ENCODE peak calls at places on chromosomes 6 and 20, in nine cellular contexts. W is GM23338, B is NB4, C is fibroblast of lung, H is AG04450, L is WTC11, M is AG10803, Q is A549, N is neural crest cell. T is an unnamed sample.

GRCh38 chr6:53986165-53986720 is 125.0 kb upstream of the MLIP start:
- DNase-seq in M (peak), B (peak), N (peak), W (peak), H (peak), Q (peak), L (peak), C (peak), T (peak)

GRCh38 chr6:72425003-72425681 is 196.7 kb upstream of the KCNQ5 start:
- DNase-seq in C (peak), B (no peak), L (no peak), H (peak), M (peak), Q (no peak), N (no peak), W (no peak), T (no peak)

GRCh38 chr20:50540620-50541605 is 30.7 kb downstream of the PTPN1 start:
- DNase-seq in H (peak), W (peak), N (no peak), Q (peak), L (no peak), C (peak), M (peak), B (no peak), T (no peak)

GRCh38 chr6:12163149-12163548 is 127.0 kb upstream of the EDN1 start:
- DNase-seq in W (no peak), C (no peak), M (no peak), L (no peak), Q (no peak), H (no peak), N (no peak), B (peak), T (no peak)

GRCh38 chr6:3518356-3518841 is 61.5 kb upstream of the SLC22A23 start:
- DNase-seq in L (no peak), W (no peak), B (no peak), C (peak), Q (peak), M (peak), N (no peak), H (peak), T (peak)

GRCh38 chr6:44010411-44011349 is 116.6 kb downstream of the MRPL14 start:
- DNase-seq in L (no peak), W (no peak), H (peak), N (no peak), C (peak), B (peak), M (peak), Q (no peak), T (no peak)

GRCh38 chr6:85468326-85468725 is 18.4 kb downstream of the NT5E start:
- DNase-seq in M (peak), Q (no peak), N (no peak), B (no peak), L (no peak), C (no peak), W (no peak), H (no peak), T (no peak)

GRCh38 chr6:161838306-161839035 is 564.6 kb upstream of the AGPAT4 start:
- DNase-seq in N (no peak), B (no peak), H (no peak), C (no peak), W (peak), L (peak), M (no peak), Q (no peak), T (no peak)

GRCh38 chr6:78808356-78808891 is 58.9 kb upstream of the IRAK1BP1 start:
- DNase-seq in N (no peak), Q (no peak), B (no peak), W (no peak), M (no peak), H (no peak), L (no peak), C (no peak), T (no peak)

GRCh38 chr6:9404351-9405146 is 969.2 kb upstream of the SLC35B3 start:
- DNase-seq in Q (no peak), C (peak), N (no peak), B (no peak), W (no peak), L (no peak), M (peak), H (no peak), T (no peak)

GRCh38 chr6:107075951-107076381 is 39.3 kb downstream of the BEND3 start:
- DNase-seq in W (no peak), Q (peak), N (no peak), L (no peak), C (peak), H (no peak), M (peak), B (peak), T (no peak)

GRCh38 chr6:164337925-164338381 is 923.4 kb downstream of the QKI start:
- DNase-seq in Q (no peak), B (no peak), L (no peak), W (no peak), M (no peak), H (no peak), C (no peak), N (no peak), T (no peak)

GRCh38 chr6:114009192-114009591 is 38.2 kb upstream of the HDAC2 start:
- DNase-seq in W (peak), N (no peak), L (no peak), C (no peak), Q (no peak), H (no peak), M (no peak), B (no peak), T (no peak)

GRCh38 chr6:166942393-166943168 is 13.8 kb downstream of the RNASET2 start:
- DNase-seq in L (no peak), B (peak), M (no peak), Q (no peak), H (no peak), C (peak), W (no peak), N (no peak), T (no peak)

GRCh38 chr20:47118641-47119040 is 224.0 kb downstream of the EYA2 start:
- DNase-seq in H (no peak), Q (no peak), N (no peak), M (no peak), W (no peak), C (no peak), B (no peak), L (no peak), T (no peak)

GRCh38 chr6:31359556-31359955 is 2.6 kb upstream of the HLA-B start:
- DNase-seq in L (no peak), N (no peak), W (no peak), M (no peak), B (no peak), Q (no peak), C (no peak), H (no peak), T (no peak)

GRCh38 chr6:122984393-122984792 is 11.6 kb upstream of the CLVS2 start:
- DNase-seq in W (no peak), M (no peak), C (no peak), H (no peak), L (no peak), Q (no peak), B (peak), N (no peak), T (no peak)

GRCh38 chr6:157323924-157324276 is 581 bp upstream of the TMEM242 start:
- DNase-seq in C (peak), B (peak), N (peak), M (peak), Q (peak), L (peak), W (peak), H (peak), T (peak)
- TF ChIP-seq CTCF in C (no peak), B (peak), N (no peak), M (peak), Q (no peak), L (no peak), W (no peak), H (no peak), T (no peak)

GRCh38 chr6:147463651-147464050 is 44.8 kb upstream of the SAMD5 start:
- DNase-seq in H (no peak), N (no peak), B (no peak), C (no peak), M (no peak), L (no peak), Q (no peak), W (no peak), T (no peak)

GRCh38 chr6:147467463-147467862 is 41.0 kb upstream of the SAMD5 start:
- DNase-seq in H (no peak), C (no peak), N (no peak), Q (no peak), B (no peak), M (no peak), L (no peak), W (no peak), T (no peak)

GRCh38 chr6:147467891-147468290 is 40.6 kb upstream of the SAMD5 start:
- DNase-seq in L (no peak), M (no peak), C (no peak), W (no peak), Q (no peak), B (no peak), N (no peak), H (no peak), T (no peak)

GRCh38 chr6:147468634-147469033 is 39.9 kb upstream of the SAMD5 start:
- DNase-seq in Q (peak), L (peak), H (no peak), B (no peak), M (no peak), N (no peak), W (peak), C (no peak), T (no peak)
- TF ChIP-seq CTCF in Q (no peak), L (no peak), H (no peak), B (no peak), M (no peak), N (no peak), W (peak), C (no peak), T (no peak)

GRCh38 chr6:130223508-130223907 is 757 bp upstream of the SAMD3 start:
- DNase-seq in B (peak), N (no peak), W (peak), L (no peak), Q (no peak), H (no peak), M (no peak), C (no peak), T (no peak)
- TF ChIP-seq CTCF in B (peak), N (no peak), W (no peak), L (no peak), Q (no peak), H (no peak), M (no peak), C (no peak), T (no peak)

GRCh38 chr20:1881240-1881835 is 13.9 kb upstream of the SIRPA start:
- DNase-seq in W (no peak), Q (no peak), C (no peak), M (no peak), N (no peak), L (no peak), H (no peak), B (no peak), T (no peak)
- TF ChIP-seq CTCF in W (no peak), Q (no peak), C (no peak), M (no peak), N (no peak), L (no peak), H (no peak), B (no peak), T (no peak)

GRCh38 chr20:10077081-10077471 is 42.3 kb downstream of the ANKEF1 start:
- DNase-seq in Q (no peak), B (no peak), H (no peak), L (peak), M (no peak), C (no peak), W (peak), N (no peak), T (no peak)
- TF ChIP-seq CTCF in Q (peak), B (peak), H (peak), L (peak), M (peak), C (peak), W (peak), N (peak), T (peak)

DNA sequence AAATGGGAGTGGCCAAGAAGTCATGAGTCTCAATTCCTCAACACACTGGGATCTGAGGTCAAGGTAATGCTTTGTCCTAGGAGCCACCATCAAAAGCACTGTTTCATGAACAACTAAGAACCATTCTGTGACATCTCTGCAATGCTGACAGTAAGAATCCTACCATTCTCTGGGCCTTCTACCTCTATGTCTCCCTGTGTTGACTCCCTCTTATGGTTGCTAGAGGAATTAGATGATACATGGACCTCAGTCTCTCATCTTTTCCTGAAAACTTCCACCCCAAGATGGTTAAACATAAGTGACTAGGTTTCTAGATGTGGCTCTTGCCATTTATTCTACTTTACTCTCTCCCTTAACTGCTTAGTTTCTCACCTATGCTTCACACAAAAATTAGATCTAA is 9.1 kb downstream of the MTRF1L start:
- DNase-seq in C (no peak), H (no peak), N (no peak), L (no peak), M (no peak), B (peak), Q (peak), W (peak), T (no peak)
- TF ChIP-seq CTCF in C (peak), H (no peak), N (peak), L (no peak), M (no peak), B (peak), Q (no peak), W (peak), T (no peak)

GRCh38 chr6:150600302-150601017 is 775 bp downstream of the PLEKHG1 start:
- DNase-seq in Q (peak), N (peak), L (peak), W (peak), H (no peak), B (peak), M (peak), C (peak), T (peak)
- TF ChIP-seq CTCF in Q (no peak), N (peak), L (peak), W (peak), H (peak), B (no peak), M (peak), C (peak), T (peak)

GRCh38 chr20:59032713-59033059 is 551 bp upstream of the ATP5F1E start:
- DNase-seq in L (no peak), Q (no peak), C (peak), N (no peak), B (no peak), H (no peak), W (no peak), M (no peak), T (peak)
- TF ChIP-seq CTCF in L (no peak), Q (no peak), C (no peak), N (peak), B (no peak), H (peak), W (no peak), M (peak), T (peak)

DNA sequence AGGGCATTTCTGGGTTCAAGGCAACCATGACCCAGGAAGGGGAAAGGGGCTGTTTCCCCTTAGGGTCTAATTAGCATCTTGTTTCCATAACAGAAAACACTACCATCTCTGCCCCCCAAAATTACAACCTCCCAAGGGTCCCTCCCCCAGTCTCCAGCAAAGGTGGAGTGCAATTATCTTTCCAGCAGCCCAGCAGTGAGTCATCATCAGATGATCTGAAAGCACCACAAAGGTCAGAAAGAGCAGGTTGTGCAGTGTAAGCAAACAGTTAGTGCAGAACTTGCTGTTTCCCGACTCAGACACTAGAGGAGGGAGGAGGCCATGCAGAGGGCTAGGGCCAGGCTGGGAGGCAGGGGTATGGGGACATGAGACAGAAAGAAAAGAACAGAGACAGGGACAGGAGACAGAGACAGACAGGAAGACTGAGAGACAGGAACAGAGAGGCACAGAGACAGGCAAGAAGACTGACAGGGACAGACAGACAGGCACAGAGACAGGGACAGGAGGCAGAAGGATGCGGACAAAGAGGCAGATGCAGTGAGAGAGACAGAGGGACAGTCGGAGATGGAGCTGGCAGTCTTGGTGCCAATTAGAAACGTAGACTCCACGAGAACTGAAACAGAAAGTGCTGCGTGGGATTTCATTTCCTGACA is 62.5 kb downstream of the PYGB start:
- DNase-seq in H (peak), Q (peak), L (no peak), B (peak), W (peak), M (peak), N (no peak), C (peak), T (peak)
- TF ChIP-seq CTCF in H (peak), Q (peak), L (no peak), B (peak), W (peak), M (peak), N (peak), C (peak), T (peak)

GRCh38 chr6:35751594-35751993 is 14.8 kb downstream of the ARMC12 start:
- DNase-seq in N (no peak), H (no peak), Q (no peak), L (no peak), B (no peak), M (no peak), W (no peak), C (no peak), T (no peak)
- TF ChIP-seq CTCF in N (no peak), H (no peak), Q (no peak), L (no peak), B (no peak), M (no peak), W (no peak), C (no peak), T (no peak)

T was measured in glutamatergic neuron.